ENCODE peak calls at places on chromosome 4, in nine cellular contexts. K is T47D; E is stimulated activated CD4-positive, alpha-beta T cell treated with anti-CD3 and anti-CD28 coated beads, Interleukin-1b, Interleukin-23, amount 100 ng/mL, for 4 hours; Q is NCI-H774; S is choroid plexus epithelial cell; R is HTR-8/SVneo; J is MCF 10A; L is frontal cortex; D is T-helper 2 cell. W is an unnamed sample.

GRCh38 chr4:33063238-33063637 is 2343.1 kb downstream of the PCDH7 start:
- DNase-seq in K (no peak), E (no peak), Q (no peak), S (peak), R (peak), J (no peak), L (no peak), D (no peak), W (peak)

GRCh38 chr4:44988011-44988410 is 261.7 kb upstream of the GNPDA2 start:
- DNase-seq in K (no peak), E (no peak), Q (no peak), S (no peak), R (no peak), J (no peak), L (no peak), D (no peak), W (no peak)

GRCh38 chr4:123361195-123361861 is 35.3 kb upstream of the SPRY1 start:
- DNase-seq in K (no peak), E (no peak), Q (no peak), S (peak), R (no peak), J (peak), L (no peak), D (no peak), W (peak)

GRCh38 chr4:16659120-16659519 is 239.3 kb downstream of the LDB2 start:
- DNase-seq in K (no peak), E (no peak), Q (no peak), S (no peak), R (no peak), J (no peak), L (no peak), D (no peak), W (no peak)

GRCh38 chr4:98482847-98483806 is 175.3 kb downstream of the TSPAN5 start:
- DNase-seq in K (no peak), E (peak), Q (no peak), S (peak), R (no peak), J (peak), L (no peak), D (no peak), W (no peak)

GRCh38 chr4:78788005-78788889 is 12.1 kb downstream of the BMP2K start:
- DNase-seq in K (no peak), E (no peak), Q (no peak), S (no peak), R (no peak), J (no peak), L (no peak), D (no peak), W (no peak)

GRCh38 chr4:26065833-26066232 is 151.8 kb downstream of the SMIM20 start:
- DNase-seq in K (no peak), E (no peak), Q (no peak), S (no peak), R (no peak), J (peak), L (no peak), D (no peak), W (no peak)

GRCh38 chr4:155673453-155673979 is 6.9 kb downstream of the GUCY1A1 start:
- DNase-seq in K (no peak), E (no peak), Q (no peak), S (no peak), R (no peak), J (no peak), L (no peak), D (no peak), W (no peak)

GRCh38 chr4:108337923-108338322 is 169.2 kb upstream of the LEF1 start:
- DNase-seq in K (no peak), E (no peak), Q (no peak), S (peak), R (no peak), J (peak), L (no peak), D (no peak), W (no peak)

GRCh38 chr4:5757954-5758353 is 47.0 kb downstream of the EVC start:
- DNase-seq in K (no peak), E (no peak), Q (no peak), S (no peak), R (no peak), J (no peak), L (no peak), D (no peak), W (no peak)

GRCh38 chr4:108730579-108730978 is 32.3 kb downstream of the ETNPPL start:
- DNase-seq in K (no peak), E (no peak), Q (no peak), S (peak), R (no peak), J (no peak), L (no peak), D (no peak), W (no peak)

GRCh38 chr4:56764206-56764605 is 57.3 kb downstream of the SPINK2 start:
- DNase-seq in K (no peak), E (no peak), Q (no peak), S (no peak), R (no peak), J (no peak), L (no peak), D (no peak), W (no peak)

GRCh38 chr4:89836031-89836777 is 757 bp downstream of the SNCA start:
- DNase-seq in K (no peak), E (no peak), Q (no peak), S (no peak), R (peak), J (peak), L (peak), D (no peak), W (no peak)

GRCh38 chr4:140851032-140851636 is 94.9 kb upstream of the TBC1D9 start:
- DNase-seq in K (peak), E (no peak), Q (peak), S (peak), R (peak), J (peak), L (peak), D (no peak), W (peak)

GRCh38 chr4:101014417-101014816 is 332.9 kb downstream of the PPP3CA start:
- DNase-seq in K (no peak), E (no peak), Q (no peak), S (no peak), R (no peak), J (no peak), L (no peak), D (no peak), W (no peak)

GRCh38 chr4:145511913-145512522 is 30.4 kb downstream of the SMAD1 start:
- DNase-seq in K (no peak), E (no peak), Q (no peak), S (peak), R (no peak), J (peak), L (no peak), D (no peak), W (peak)

GRCh38 chr4:76546282-76547166 is 111.5 kb downstream of the SHROOM3 start:
- DNase-seq in K (no peak), E (no peak), Q (no peak), S (peak), R (peak), J (peak), L (no peak), D (no peak), W (peak)